ENCODE peak calls at places on chromosomes 6 and 20, in five cellular contexts. M is heart right ventricle; O is CD8-positive, alpha-beta T cell; T is uterus; B is fibroblast of lung. C is an unnamed sample. For H3K4me1, the result is how much of the 10 kb centered on the place peaks cover.

GRCh38 chr6:52994031-52994788 is 874 bp downstream of the GSTA4 start:
- DNase-seq in O (no peak), M (peak), T (peak), B (peak), C (no peak)

GRCh38 chr6:5302220-5302946 is 41.1 kb downstream of the FARS2 start:
- DNase-seq in B (no peak), O (no peak), M (no peak), T (no peak), C (no peak)

GRCh38 chr20:10447028-10447427 is 11.9 kb downstream of the SLX4IP start:
- DNase-seq in M (no peak), O (peak), B (peak), T (no peak), C (no peak)

GRCh38 chr20:35674921-35675320 is 10.2 kb upstream of the CPNE1 start:
- DNase-seq in T (no peak), O (no peak), B (no peak), M (no peak), C (no peak)

GRCh38 chr6:31122803-31123706 is 2.8 kb upstream of the CDSN start:
- DNase-seq in M (peak), O (no peak), B (peak), T (peak), C (no peak)

GRCh38 chr20:19973920-19974620 is 43.1 kb upstream of the NAA20 start:
- DNase-seq in M (peak), O (no peak), B (peak), T (peak), C (peak)

GRCh38 chr6:137631323-137631722 is 137.1 kb upstream of the OLIG3 start:
- DNase-seq in M (no peak), B (no peak), T (no peak), O (no peak), C (no peak)

GRCh38 chr6:109349419-109349987 is 32.8 kb downstream of the CD164 start:
- DNase-seq in T (no peak), M (peak), B (peak), O (no peak), C (no peak)

GRCh38 chr6:124999105-124999764 is 37.0 kb downstream of the RNF217 start:
- DNase-seq in O (no peak), M (no peak), T (no peak), B (no peak), C (no peak)

GRCh38 chr6:99905209-99906106 is 88.6 kb downstream of the MCHR2 start:
- DNase-seq in B (peak), O (no peak), T (no peak), M (no peak), C (no peak)

GRCh38 chr6:52307900-52308372 is 23.4 kb upstream of the MCM3 start:
- DNase-seq in M (no peak), B (no peak), O (peak), T (no peak), C (no peak)

GRCh38 chr6:128519931-128520435 is 416 bp downstream of the PTPRK start:
- DNase-seq in O (no peak), B (no peak), T (peak), M (peak), C (peak)

GRCh38 chr6:71967436-71967835 is 81.1 kb downstream of the RIMS1 start:
- DNase-seq in T (no peak), O (no peak), B (no peak), M (no peak), C (no peak)

GRCh38 chr6:2793491-2794151 is 28.4 kb downstream of the WRNIP1 start:
- DNase-seq in M (no peak), O (no peak), B (no peak), T (no peak), C (no peak)

GRCh38 chr20:18663932-18664331 is 76.1 kb downstream of the DTD1 start:
- DNase-seq in T (no peak), M (no peak), O (no peak), B (peak), C (no peak)

GRCh38 chr20:59121714-59122376 is 41.8 kb upstream of the ZNF831 start:
- DNase-seq in T (no peak), B (no peak), O (no peak), M (no peak), C (no peak)

GRCh38 chr6:54717849-54718455 is 128.6 kb upstream of the FAM83B start:
- DNase-seq in O (no peak), M (peak), B (peak), T (no peak), C (no peak)

GRCh38 chr20:37395411-37395800 is 49.5 kb downstream of the SRC start:
- DNase-seq in O (no peak), T (no peak), B (no peak), M (no peak), C (no peak)

GRCh38 chr6:137370871-137371633 is 123.1 kb downstream of the OLIG3 start:
- DNase-seq in B (peak), T (no peak), M (no peak), O (no peak), C (no peak)

GRCh38 chr6:25277401-25277800 is 1.8 kb upstream of the CARMIL1 start:
- DNase-seq in T (no peak), M (no peak), O (no peak), B (no peak), C (no peak)

GRCh38 chr6:27966044-27966443 is 9.0 kb downstream of the OR2B6 start:
- DNase-seq in T (no peak), M (no peak), O (no peak), B (no peak), C (no peak)

GRCh38 chr20:53865905-53866786 is 204.2 kb downstream of the BCAS1 start:
- DNase-seq in O (no peak), T (no peak), B (peak), M (peak), C (no peak)

GRCh38 chr6:106551155-106551554 is 78.1 kb downstream of the RTN4IP1 start:
- DNase-seq in B (no peak), O (no peak), M (no peak), T (no peak), C (no peak)

GRCh38 chr6:160730911-160731310 is 28.9 kb downstream of the PLG start:
- DNase-seq in M (no peak), O (no peak), T (no peak), B (no peak), C (no peak)

GRCh38 chr20:53129557-53129956 is 157.4 kb downstream of the TSHZ2 start:
- DNase-seq in M (no peak), O (no peak), B (no peak), T (no peak), C (no peak)

GRCh38 chr20:16953858-16954257 is 205.7 kb downstream of the OTOR start:
- DNase-seq in B (no peak), T (no peak), M (no peak), O (no peak), C (no peak)

GRCh38 chr6:112235956-112236355 is 18.4 kb downstream of the LAMA4 start:
- DNase-seq in O (no peak), M (no peak), T (no peak), B (peak), C (no peak)

GRCh38 chr6:16681260-16681873 is 79.9 kb downstream of the ATXN1 start:
- DNase-seq in T (no peak), B (peak), M (no peak), O (no peak), C (no peak)

GRCh38 chr6:16677458-16677857 is 83.8 kb downstream of the ATXN1 start:
- DNase-seq in B (no peak), T (no peak), M (no peak), O (no peak), C (no peak)

GRCh38 chr6:16676978-16677377 is 84.3 kb downstream of the ATXN1 start:
- DNase-seq in O (no peak), M (no peak), T (no peak), B (peak), C (no peak)

GRCh38 chr6:16676376-16676775 is 84.9 kb downstream of the ATXN1 start:
- DNase-seq in M (no peak), O (no peak), B (no peak), T (no peak), C (no peak)

GRCh38 chr6:16679050-16679449 is 82.2 kb downstream of the ATXN1 start:
- DNase-seq in O (no peak), B (no peak), M (no peak), T (no peak), C (no peak)
- H3K4me1 ChIP-seq in O (under half), B (under half), M (under half), T (under half), C (half or more)

GRCh38 chr20:63977392-63978276 is 1.8 kb downstream of the SAMD10 start:
- DNase-seq in M (peak), T (no peak), B (peak), O (peak), C (peak)
- TF ChIP-seq CTCF in M (no peak), T (no peak), B (no peak), O (no peak), C (no peak)

GRCh38 chr6:41736207-41736710 is 851 bp upstream of the TFEB start:
- DNase-seq in B (no peak), T (no peak), O (no peak), M (no peak), C (no peak)
- H3K4me3 ChIP-seq in B (no peak), T (no peak), O (no peak), M (no peak), C (no peak)

GRCh38 chr20:46000571-46001145 is 8.1 kb upstream of the MMP9 start:
- DNase-seq in O (no peak), T (no peak), B (no peak), M (no peak), C (no peak)
- H3K4me1 ChIP-seq in O (half or more), T (under half), B (under half), M (under half), C (under half)

DNA sequence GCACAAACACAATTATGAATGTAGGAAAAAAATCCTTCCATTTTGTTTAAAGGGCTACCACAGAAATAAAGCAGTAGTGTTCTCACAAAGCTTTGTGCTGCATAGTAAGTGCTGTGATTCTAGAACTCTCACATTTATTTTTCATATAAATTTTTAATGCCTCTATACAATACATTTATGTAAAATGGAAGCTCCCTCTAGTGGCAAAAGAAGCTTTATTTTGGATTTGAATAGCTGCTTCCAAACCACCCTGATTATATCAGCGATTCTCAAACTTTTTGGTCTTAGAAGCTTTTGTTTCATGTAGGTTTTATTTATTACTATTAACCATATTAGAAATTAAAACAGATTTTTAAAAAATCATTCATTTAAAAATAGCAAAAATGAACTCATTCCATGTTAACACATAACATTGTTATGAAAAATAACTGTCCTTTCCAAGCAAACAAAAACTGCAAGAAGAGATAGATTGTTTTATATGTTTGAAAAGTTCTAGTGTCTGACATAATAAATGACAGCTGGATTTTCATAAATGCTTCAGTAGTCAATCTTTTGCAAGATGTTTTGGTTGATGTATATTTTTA is 38.4 kb downstream of the HS3ST5 start:
- DNase-seq in M (no peak), T (no peak), B (peak), O (no peak), C (no peak)
- TF ChIP-seq CTCF in M (peak), T (no peak), B (peak), O (no peak), C (no peak)